ENCODE peak calls at places on chromosomes 7 and 10, in eight cellular contexts. One of them, this sample, is unnamed.

GRCh38 chr7:104552102-104552501 is 223.7 kb downstream of the LHFPL3 start:
- DNase-seq in lower lobe of right lung: no peak
- DNase-seq in ovary: peak; percentile 17
- DNase-seq in aorta: no peak
- DNase-seq in CD8-positive, alpha-beta memory T cell: no peak
- DNase-seq in heart right ventricle: peak; percentile 16
- DNase-seq in foreskin keratinocyte: peak; percentile 1
- DNase-seq in suprapubic skin: no peak
- DNase-seq in this sample: no peak

GRCh38 chr7:29920491-29920890 is 69.1 kb downstream of the SCRN1 start:
- DNase-seq in lower lobe of right lung: no peak
- DNase-seq in ovary: no peak
- DNase-seq in aorta: no peak
- DNase-seq in CD8-positive, alpha-beta memory T cell: no peak
- DNase-seq in heart right ventricle: no peak
- DNase-seq in foreskin keratinocyte: no peak
- DNase-seq in suprapubic skin: no peak
- DNase-seq in this sample: no peak

GRCh38 chr10:80498039-80498832 is 39.5 kb upstream of the SH2D4B start:
- DNase-seq in lower lobe of right lung: no peak
- DNase-seq in ovary: no peak
- DNase-seq in aorta: no peak
- DNase-seq in CD8-positive, alpha-beta memory T cell: no peak
- DNase-seq in heart right ventricle: no peak
- DNase-seq in foreskin keratinocyte: no peak
- DNase-seq in suprapubic skin: no peak
- DNase-seq in this sample: no peak

GRCh38 chr7:28180364-28181147 is at the start of gene JAZF1:
- DNase-seq in lower lobe of right lung: peak; percentile 72
- DNase-seq in ovary: peak; percentile 83
- DNase-seq in aorta: peak; percentile 75
- DNase-seq in CD8-positive, alpha-beta memory T cell: peak; percentile 53
- DNase-seq in heart right ventricle: peak; percentile 75
- DNase-seq in foreskin keratinocyte: no peak
- DNase-seq in suprapubic skin: peak; percentile 87
- DNase-seq in this sample: peak; percentile 77

GRCh38 chr7:54812747-54813146 is 53.7 kb upstream of the SEC61G start:
- DNase-seq in lower lobe of right lung: no peak
- DNase-seq in ovary: no peak
- DNase-seq in aorta: no peak
- DNase-seq in CD8-positive, alpha-beta memory T cell: no peak
- DNase-seq in heart right ventricle: no peak
- DNase-seq in foreskin keratinocyte: no peak
- DNase-seq in suprapubic skin: no peak
- DNase-seq in this sample: no peak

GRCh38 chr7:113197274-113197673 is 78.9 kb upstream of the SMIM30 start:
- DNase-seq in lower lobe of right lung: no peak
- DNase-seq in ovary: no peak
- DNase-seq in aorta: no peak
- DNase-seq in CD8-positive, alpha-beta memory T cell: no peak
- DNase-seq in heart right ventricle: no peak
- DNase-seq in foreskin keratinocyte: no peak
- DNase-seq in suprapubic skin: no peak
- DNase-seq in this sample: no peak

GRCh38 chr7:34558026-34558425 is 100.0 kb upstream of the NPSR1 start:
- DNase-seq in lower lobe of right lung: no peak
- DNase-seq in ovary: no peak
- DNase-seq in aorta: no peak
- DNase-seq in CD8-positive, alpha-beta memory T cell: no peak
- DNase-seq in heart right ventricle: no peak
- DNase-seq in foreskin keratinocyte: no peak
- DNase-seq in suprapubic skin: no peak
- DNase-seq in this sample: no peak

GRCh38 chr10:26367771-26368170 is 70.4 kb upstream of the APBB1IP start:
- DNase-seq in lower lobe of right lung: peak; percentile 54
- DNase-seq in ovary: no peak
- DNase-seq in aorta: no peak
- DNase-seq in CD8-positive, alpha-beta memory T cell: no peak
- DNase-seq in heart right ventricle: peak; percentile 6
- DNase-seq in foreskin keratinocyte: peak; percentile 5
- DNase-seq in suprapubic skin: no peak
- DNase-seq in this sample: no peak

GRCh38 chr10:15856328-15857000 is 3.8 kb downstream of the MINDY3 start:
- DNase-seq in lower lobe of right lung: no peak
- DNase-seq in ovary: no peak
- DNase-seq in aorta: no peak
- DNase-seq in CD8-positive, alpha-beta memory T cell: no peak
- DNase-seq in heart right ventricle: no peak
- DNase-seq in foreskin keratinocyte: no peak
- DNase-seq in suprapubic skin: no peak
- DNase-seq in this sample: no peak

GRCh38 chr10:76350583-76350982 is 919.2 kb downstream of the LRMDA start:
- DNase-seq in lower lobe of right lung: no peak
- DNase-seq in ovary: no peak
- DNase-seq in aorta: no peak
- DNase-seq in CD8-positive, alpha-beta memory T cell: no peak
- DNase-seq in heart right ventricle: no peak
- DNase-seq in foreskin keratinocyte: no peak
- DNase-seq in suprapubic skin: no peak
- DNase-seq in this sample: no peak

GRCh38 chr10:113053091-113053490 is 103.0 kb downstream of the TCF7L2 start:
- DNase-seq in lower lobe of right lung: no peak
- DNase-seq in ovary: no peak
- DNase-seq in aorta: peak; percentile 89
- DNase-seq in CD8-positive, alpha-beta memory T cell: no peak
- DNase-seq in heart right ventricle: no peak
- DNase-seq in foreskin keratinocyte: no peak
- DNase-seq in suprapubic skin: peak; percentile 86
- DNase-seq in this sample: no peak
- H3K4me1 ChIP-seq in lower lobe of right lung: peaks cover 50% of the 10 kb centered on the region
- H3K4me1 ChIP-seq in ovary: peaks cover 54% of the 10 kb centered on the region
- H3K4me1 ChIP-seq in aorta: peaks cover 12% of the 10 kb centered on the region
- H3K4me1 ChIP-seq in CD8-positive, alpha-beta memory T cell: peaks cover 19% of the 10 kb centered on the region
- H3K4me1 ChIP-seq in heart right ventricle: peaks cover under 1% of the 10 kb centered on the region
- H3K4me1 ChIP-seq in foreskin keratinocyte: no peaks in the 10 kb centered on the region
- H3K4me1 ChIP-seq in suprapubic skin: peaks cover 60% of the 10 kb centered on the region
- H3K4me1 ChIP-seq in this sample: peaks cover 10% of the 10 kb centered on the region

GRCh38 chr10:43070121-43071085 is 6.5 kb upstream of the RET start:
- DNase-seq in lower lobe of right lung: no peak
- DNase-seq in ovary: no peak
- DNase-seq in aorta: no peak
- DNase-seq in CD8-positive, alpha-beta memory T cell: no peak
- DNase-seq in heart right ventricle: no peak
- DNase-seq in foreskin keratinocyte: no peak
- DNase-seq in suprapubic skin: no peak
- DNase-seq in this sample: peak; percentile 8
- H3K4me1 ChIP-seq in lower lobe of right lung: no peaks in the 10 kb centered on the region
- H3K4me1 ChIP-seq in ovary: no peaks in the 10 kb centered on the region
- H3K4me1 ChIP-seq in aorta: no peaks in the 10 kb centered on the region
- H3K4me1 ChIP-seq in CD8-positive, alpha-beta memory T cell: no peaks in the 10 kb centered on the region
- H3K4me1 ChIP-seq in heart right ventricle: no peaks in the 10 kb centered on the region
- H3K4me1 ChIP-seq in foreskin keratinocyte: no peaks in the 10 kb centered on the region
- H3K4me1 ChIP-seq in suprapubic skin: no peaks in the 10 kb centered on the region
- H3K4me1 ChIP-seq in this sample: no peaks in the 10 kb centered on the region

GRCh38 chr10:29578457-29578856 is 56.3 kb downstream of the SVIL start:
- DNase-seq in lower lobe of right lung: no peak
- DNase-seq in ovary: no peak
- DNase-seq in aorta: no peak
- DNase-seq in CD8-positive, alpha-beta memory T cell: no peak
- DNase-seq in heart right ventricle: no peak
- DNase-seq in foreskin keratinocyte: no peak
- DNase-seq in suprapubic skin: no peak
- DNase-seq in this sample: no peak
- H3K4me1 ChIP-seq in lower lobe of right lung: peaks cover 5% of the 10 kb centered on the region
- H3K4me1 ChIP-seq in ovary: no peaks in the 10 kb centered on the region
- H3K4me1 ChIP-seq in aorta: no peaks in the 10 kb centered on the region
- H3K4me1 ChIP-seq in CD8-positive, alpha-beta memory T cell: no peaks in the 10 kb centered on the region
- H3K4me1 ChIP-seq in heart right ventricle: no peaks in the 10 kb centered on the region
- H3K4me1 ChIP-seq in foreskin keratinocyte: peaks cover 18% of the 10 kb centered on the region
- H3K4me1 ChIP-seq in suprapubic skin: no peaks in the 10 kb centered on the region
- H3K4me1 ChIP-seq in this sample: no peaks in the 10 kb centered on the region

DNA sequence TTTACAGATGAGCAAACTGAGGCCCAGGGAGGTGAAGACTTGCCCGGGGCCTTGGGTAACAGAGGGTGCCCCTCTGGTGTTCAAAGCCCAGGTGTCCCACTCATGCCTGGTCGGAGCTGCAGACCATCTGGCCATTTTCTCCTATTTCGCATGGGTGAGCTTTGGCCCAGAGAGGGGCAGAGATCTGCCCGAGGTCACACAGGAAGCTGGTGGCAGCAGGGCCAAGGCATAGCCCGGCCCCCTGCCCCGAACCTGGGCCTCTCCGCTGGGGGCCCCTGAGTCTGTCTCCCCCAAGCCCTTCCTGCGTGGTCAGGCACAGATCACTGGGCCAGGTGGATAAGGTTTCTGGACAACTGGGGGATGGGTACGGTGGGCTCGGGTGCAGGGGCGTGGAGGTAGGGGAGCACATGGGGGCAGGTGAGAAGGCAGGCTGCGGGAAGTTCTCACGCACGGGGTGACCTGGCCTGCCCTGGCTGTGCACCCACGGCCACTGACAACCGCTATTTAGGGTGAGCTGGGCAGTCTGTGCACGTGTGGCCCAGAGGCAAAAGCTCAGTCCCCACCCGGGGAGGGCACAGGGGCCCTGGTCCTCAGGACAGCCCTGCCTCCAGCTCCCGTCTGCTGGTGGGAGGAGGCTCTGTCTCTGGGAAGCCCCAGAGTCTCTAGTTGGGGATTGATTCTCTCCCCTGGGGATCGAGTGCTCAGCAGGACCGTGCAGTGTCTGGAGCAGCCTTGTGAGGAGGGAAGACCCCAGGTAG is 68.6 kb downstream of the UNCX start:
- DNase-seq in lower lobe of right lung: no peak
- DNase-seq in ovary: no peak
- DNase-seq in aorta: peak; percentile 33
- DNase-seq in CD8-positive, alpha-beta memory T cell: no peak
- DNase-seq in heart right ventricle: no peak
- DNase-seq in foreskin keratinocyte: no peak
- DNase-seq in suprapubic skin: no peak
- DNase-seq in this sample: peak; percentile 13
- H3K4me1 ChIP-seq in lower lobe of right lung: no peaks in the 10 kb centered on the region
- H3K4me1 ChIP-seq in ovary: no peaks in the 10 kb centered on the region
- H3K4me1 ChIP-seq in aorta: no peaks in the 10 kb centered on the region
- H3K4me1 ChIP-seq in CD8-positive, alpha-beta memory T cell: no peaks in the 10 kb centered on the region
- H3K4me1 ChIP-seq in heart right ventricle: no peaks in the 10 kb centered on the region
- H3K4me1 ChIP-seq in foreskin keratinocyte: no peaks in the 10 kb centered on the region
- H3K4me1 ChIP-seq in suprapubic skin: no peaks in the 10 kb centered on the region
- H3K4me1 ChIP-seq in this sample: no peaks in the 10 kb centered on the region

GRCh38 chr7:16846611-16847165 is 35.1 kb downstream of the AGR3 start:
- DNase-seq in lower lobe of right lung: no peak
- DNase-seq in ovary: no peak
- DNase-seq in aorta: no peak
- DNase-seq in CD8-positive, alpha-beta memory T cell: no peak
- DNase-seq in heart right ventricle: no peak
- DNase-seq in foreskin keratinocyte: no peak
- DNase-seq in suprapubic skin: no peak
- DNase-seq in this sample: no peak
- H3K4me1 ChIP-seq in lower lobe of right lung: no peaks in the 10 kb centered on the region
- H3K4me1 ChIP-seq in ovary: no peaks in the 10 kb centered on the region
- H3K4me1 ChIP-seq in aorta: no peaks in the 10 kb centered on the region
- H3K4me1 ChIP-seq in CD8-positive, alpha-beta memory T cell: no peaks in the 10 kb centered on the region
- H3K4me1 ChIP-seq in heart right ventricle: no peaks in the 10 kb centered on the region
- H3K4me1 ChIP-seq in foreskin keratinocyte: peaks cover 11% of the 10 kb centered on the region
- H3K4me1 ChIP-seq in suprapubic skin: no peaks in the 10 kb centered on the region
- H3K4me1 ChIP-seq in this sample: peaks cover 2% of the 10 kb centered on the region